ENCODE peak calls at places on chromosomes 4 and X, in five cellular contexts. G is SK-N-SH; M is CD4-positive, alpha-beta T cell; B is tibial nerve; Z is A673. Y is an unnamed sample. For H3K27me3, the result is how much of the 10 kb centered on the place peaks cover.

GRCh38 chr4:149997881-149998421 is 80.3 kb upstream of the DCLK2 start:
- DNase-seq in G (no peak), M (no peak), B (no peak), Z (no peak), Y (peak)

GRCh38 chr4:189304755-189305154 is 635.9 kb upstream of the FRG1 start:
- DNase-seq in G (peak), M (no peak), B (no peak), Z (no peak), Y (peak)

GRCh38 chr4:165470009-165470408 is 91.2 kb downstream of the CPE start:
- DNase-seq in G (no peak), M (no peak), B (no peak), Z (no peak), Y (no peak)

GRCh38 chr4:41413670-41414069 is 124.3 kb upstream of the LIMCH1 start:
- DNase-seq in G (no peak), M (no peak), B (no peak), Z (peak), Y (no peak)

GRCh38 chr4:19807505-19807904 is 444.2 kb upstream of the SLIT2 start:
- DNase-seq in G (no peak), M (no peak), B (no peak), Z (no peak), Y (peak)

GRCh38 chr4:10033191-10033881 is 12.0 kb upstream of the SLC2A9 start:
- DNase-seq in G (no peak), M (no peak), B (no peak), Z (no peak), Y (peak)

GRCh38 chr4:82358773-82359324 is 14.9 kb downstream of the HNRNPD start:
- DNase-seq in G (no peak), M (no peak), B (no peak), Z (no peak), Y (no peak)

GRCh38 chr4:112206431-112206830 is 25.2 kb upstream of the AP1AR start:
- DNase-seq in G (no peak), M (no peak), B (no peak), Z (no peak), Y (no peak)

GRCh38 chrX:3548743-3549441 is 164.6 kb downstream of the PRKX start:
- DNase-seq in G (peak), M (no peak), B (no peak), Z (peak), Y (peak)

GRCh38 chrX:10166731-10167149 is 10.0 kb downstream of the CLCN4 start:
- DNase-seq in G (no peak), M (no peak), B (no peak), Z (no peak), Y (no peak)

GRCh38 chr4:139656614-139657486 is 8.8 kb upstream of the MGST2 start:
- DNase-seq in G (peak), M (peak), B (no peak), Z (peak), Y (peak)

GRCh38 chrX:10089378-10089795 is 67.4 kb upstream of the CLCN4 start:
- DNase-seq in G (no peak), M (no peak), B (no peak), Z (no peak), Y (peak)

GRCh38 chrX:73913580-73913979 is 350.6 kb downstream of the CHIC1 start:
- DNase-seq in G (no peak), M (no peak), B (no peak), Z (peak), Y (no peak)

GRCh38 chr4:140156529-140157171 is 2.7 kb upstream of the MAML3 start:
- DNase-seq in G (no peak), M (no peak), B (no peak), Z (no peak), Y (no peak)

GRCh38 chrX:109709129-109709631 is 23.9 kb downstream of the ACSL4 start:
- DNase-seq in G (no peak), M (no peak), B (no peak), Z (peak), Y (peak)

GRCh38 chrX:16484338-16484737 is 165.6 kb upstream of the S100G start:
- DNase-seq in G (no peak), M (peak), B (no peak), Z (peak), Y (peak)

GRCh38 chr4:83917572-83917971 is 381.7 kb downstream of the GPAT3 start:
- DNase-seq in G (no peak), M (no peak), B (no peak), Z (no peak), Y (peak)

GRCh38 chrX:102712967-102713677 is 874 bp downstream of the GPRASP2 start:
- DNase-seq in G (peak), M (no peak), B (peak), Z (peak), Y (peak)

GRCh38 chrX:989959-990510 is 222.4 kb downstream of the CRLF2 start:
- DNase-seq in G (no peak), M (peak), B (peak), Z (peak), Y (peak)

GRCh38 chr4:54446556-54446955 is 211.2 kb upstream of the KIT start:
- DNase-seq in G (no peak), M (no peak), B (no peak), Z (no peak), Y (no peak)

GRCh38 chr4:159723341-159724048 is 620.6 kb downstream of the RAPGEF2 start:
- DNase-seq in G (peak), M (no peak), B (no peak), Z (no peak), Y (peak)

GRCh38 chrX:118254611-118255010 is 91.3 kb upstream of the WDR44 start:
- DNase-seq in G (peak), M (peak), B (peak), Z (peak), Y (peak)

GRCh38 chr4:112973897-112974296 is 75.6 kb upstream of the ANK2 start:
- DNase-seq in G (peak), M (no peak), B (no peak), Z (peak), Y (no peak)

GRCh38 chr4:52202251-52202779 is 151.2 kb downstream of the SPATA18 start:
- DNase-seq in G (no peak), M (no peak), B (no peak), Z (no peak), Y (no peak)

GRCh38 chr4:145938618-145939177 is at the start of gene ZNF827:
- DNase-seq in G (peak), M (peak), B (no peak), Z (peak), Y (peak)

GRCh38 chr4:61540944-61541343 is 340.8 kb downstream of the ADGRL3 start:
- DNase-seq in G (no peak), M (no peak), B (no peak), Z (no peak), Y (no peak)

GRCh38 chr4:36327400-36327799 is 46.0 kb downstream of the DTHD1 start:
- DNase-seq in G (no peak), M (no peak), B (no peak), Z (no peak), Y (no peak)

GRCh38 chr4:186192068-186192751 is 843 bp downstream of the CYP4V2 start:
- DNase-seq in G (no peak), M (peak), B (no peak), Z (peak), Y (peak)

GRCh38 chr4:141571368-141571767 is 65.0 kb upstream of the IL15 start:
- DNase-seq in G (no peak), M (no peak), B (no peak), Z (no peak), Y (peak)

GRCh38 chr4:39947963-39948362 is 29.7 kb downstream of the PDS5A start:
- DNase-seq in G (no peak), M (no peak), B (no peak), Z (no peak), Y (no peak)

GRCh38 chr4:39947415-39947814 is 30.3 kb downstream of the PDS5A start:
- DNase-seq in G (no peak), M (no peak), B (no peak), Z (no peak), Y (no peak)

GRCh38 chr4:39950861-39951481 is 26.7 kb downstream of the PDS5A start:
- DNase-seq in G (peak), M (no peak), B (no peak), Z (no peak), Y (no peak)
- H3K27me3 ChIP-seq in G (under half), M (under half), B (under half), Z (under half), Y (under half)

GRCh38 chr4:4872148-4872903 is 12.9 kb downstream of the MSX1 start:
- DNase-seq in G (no peak), M (no peak), B (no peak), Z (no peak), Y (no peak)
- H3K27me3 ChIP-seq in G (half or more), M (half or more), B (half or more), Z (half or more), Y (half or more)

GRCh38 chr4:110612631-110613269 is 10.1 kb downstream of the PITX2 start:
- DNase-seq in G (no peak), M (no peak), B (no peak), Z (no peak), Y (no peak)
- H3K27me3 ChIP-seq in G (half or more), M (half or more), B (half or more), Z (under half), Y (half or more)

GRCh38 chr4:157005831-157006230 is 34.2 kb upstream of the PDGFC start:
- DNase-seq in G (no peak), M (no peak), B (no peak), Z (no peak), Y (no peak)
- H3K27me3 ChIP-seq in G (under half), M (under half), B (under half), Z (under half), Y (under half)

DNA sequence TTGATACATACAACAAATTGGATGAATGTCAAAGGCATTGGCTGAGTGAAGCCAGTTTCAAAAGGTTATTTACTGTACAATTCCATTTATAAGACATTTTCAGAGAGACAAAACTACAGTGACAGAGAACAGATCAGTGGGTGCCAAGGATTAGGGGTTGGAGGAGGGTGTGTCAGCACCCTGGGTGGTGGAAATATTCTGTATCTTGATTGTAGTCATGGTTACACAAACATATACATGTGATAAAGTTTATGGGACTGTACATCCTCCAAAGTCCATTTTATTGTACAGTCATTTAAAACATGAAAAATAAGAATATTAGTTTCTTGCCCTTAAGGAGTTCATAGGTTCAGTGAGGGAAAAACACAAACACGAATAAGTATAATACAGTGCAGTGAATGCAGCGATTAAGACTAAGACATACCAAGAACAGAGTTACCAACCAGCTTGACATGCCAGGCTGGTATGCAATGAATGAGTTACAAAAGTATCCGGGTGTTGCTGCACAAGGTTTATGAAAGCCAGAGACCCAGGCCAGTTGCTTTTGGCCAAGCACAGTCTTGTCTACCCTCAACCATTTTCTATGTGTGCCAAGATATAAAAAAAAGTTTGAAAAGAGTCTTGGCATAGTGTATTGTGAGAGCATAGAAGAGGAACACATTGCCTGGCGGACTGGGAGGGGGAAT is 123.6 kb downstream of the MSL3 start:
- DNase-seq in G (no peak), M (no peak), B (no peak), Z (no peak), Y (peak)
- H3K27me3 ChIP-seq in G (under half), M (under half), B (under half), Z (under half), Y (under half)